ENCODE peak calls at places on chromosomes 12 and 14, in four cellular contexts. One of them, this sample, is unnamed.
A peak's percentile ranks its signal among the peaks of the same experiment; 100 is the strongest.

GRCh38 chr14:32481707-32482106 is 152.6 kb downstream of the AKAP6 start:
- DNase-seq in SK-N-SH: no peak
- DNase-seq in WTC11: no peak
- DNase-seq in HepG2: no peak
- DNase-seq in this sample: no peak

GRCh38 chr14:104353221-104353920 is 215.0 kb downstream of the KIF26A start:
- DNase-seq in SK-N-SH: no peak
- DNase-seq in WTC11: no peak
- DNase-seq in HepG2: no peak
- DNase-seq in this sample: no peak

GRCh38 chr12:49624919-49625577 is 1.7 kb downstream of the PRPF40B start:
- DNase-seq in SK-N-SH: no peak
- DNase-seq in WTC11: no peak
- DNase-seq in HepG2: no peak
- DNase-seq in this sample: peak; percentile 10

GRCh38 chr12:46110220-46110700 is 119.9 kb upstream of the SCAF11 start:
- DNase-seq in SK-N-SH: no peak
- DNase-seq in WTC11: no peak
- DNase-seq in HepG2: no peak
- DNase-seq in this sample: no peak

GRCh38 chr12:111775205-111776193 is 8.8 kb downstream of the ALDH2 start:
- DNase-seq in SK-N-SH: peak; percentile 66
- DNase-seq in WTC11: no peak
- DNase-seq in HepG2: peak; percentile 80
- DNase-seq in this sample: peak; percentile 77

GRCh38 chr14:77225254-77225653 is 43.7 kb downstream of the TMEM63C start:
- DNase-seq in SK-N-SH: no peak
- DNase-seq in WTC11: no peak
- DNase-seq in HepG2: no peak
- DNase-seq in this sample: no peak

GRCh38 chr12:41407240-41407799 is 219.2 kb downstream of the PDZRN4 start:
- DNase-seq in SK-N-SH: no peak
- DNase-seq in WTC11: no peak
- DNase-seq in HepG2: no peak
- DNase-seq in this sample: no peak

GRCh38 chr12:121505513-121505912 is 75.3 kb downstream of the KDM2B start:
- DNase-seq in SK-N-SH: no peak
- DNase-seq in WTC11: no peak
- DNase-seq in HepG2: no peak
- DNase-seq in this sample: no peak

GRCh38 chr12:126727218-126727601 is 1539.8 kb upstream of the TMEM132C start:
- DNase-seq in SK-N-SH: no peak
- DNase-seq in WTC11: no peak
- DNase-seq in HepG2: no peak
- DNase-seq in this sample: no peak

GRCh38 chr12:8088574-8088973 is 6.5 kb downstream of the NECAP1 start:
- DNase-seq in SK-N-SH: no peak
- DNase-seq in WTC11: no peak
- DNase-seq in HepG2: no peak
- DNase-seq in this sample: no peak

GRCh38 chr12:49200882-49201594 is 12.2 kb upstream of the TUBA1A start:
- DNase-seq in SK-N-SH: peak; percentile 34
- DNase-seq in WTC11: no peak
- DNase-seq in HepG2: no peak
- DNase-seq in this sample: peak; percentile 70

GRCh38 chr14:34569750-34570149 is 30.2 kb upstream of the EAPP start:
- DNase-seq in SK-N-SH: no peak
- DNase-seq in WTC11: no peak
- DNase-seq in HepG2: no peak
- DNase-seq in this sample: no peak

GRCh38 chr12:122979001-122979907 is 1.2 kb upstream of the ARL6IP4 start:
- DNase-seq in SK-N-SH: peak; percentile 48
- DNase-seq in WTC11: no peak
- DNase-seq in HepG2: no peak
- DNase-seq in this sample: no peak

GRCh38 chr12:127108360-127109215 is 1158.4 kb upstream of the TMEM132C start:
- DNase-seq in SK-N-SH: peak; percentile 62
- DNase-seq in WTC11: peak; percentile 24
- DNase-seq in HepG2: peak; percentile 15
- DNase-seq in this sample: peak; percentile 80

GRCh38 chr14:88995437-88996198 is 171.2 kb downstream of the TTC8 start:
- DNase-seq in SK-N-SH: no peak
- DNase-seq in WTC11: no peak
- DNase-seq in HepG2: no peak
- DNase-seq in this sample: no peak

GRCh38 chr12:42568952-42569916 is 20.3 kb downstream of the PRICKLE1 start:
- DNase-seq in SK-N-SH: no peak
- DNase-seq in WTC11: no peak
- DNase-seq in HepG2: peak; percentile 30
- DNase-seq in this sample: no peak

GRCh38 chr12:71503579-71504470 is 64.2 kb downstream of the LGR5 start:
- DNase-seq in SK-N-SH: no peak
- DNase-seq in WTC11: no peak
- DNase-seq in HepG2: no peak
- DNase-seq in this sample: no peak

GRCh38 chr12:30931222-30931621 is 4.7 kb downstream of the TSPAN11 start:
- DNase-seq in SK-N-SH: no peak
- DNase-seq in WTC11: no peak
- DNase-seq in HepG2: no peak
- DNase-seq in this sample: no peak

GRCh38 chr12:45966486-45966885 is 23.9 kb downstream of the SCAF11 start:
- DNase-seq in SK-N-SH: no peak
- DNase-seq in WTC11: no peak
- DNase-seq in HepG2: peak; percentile 11
- DNase-seq in this sample: no peak

DNA sequence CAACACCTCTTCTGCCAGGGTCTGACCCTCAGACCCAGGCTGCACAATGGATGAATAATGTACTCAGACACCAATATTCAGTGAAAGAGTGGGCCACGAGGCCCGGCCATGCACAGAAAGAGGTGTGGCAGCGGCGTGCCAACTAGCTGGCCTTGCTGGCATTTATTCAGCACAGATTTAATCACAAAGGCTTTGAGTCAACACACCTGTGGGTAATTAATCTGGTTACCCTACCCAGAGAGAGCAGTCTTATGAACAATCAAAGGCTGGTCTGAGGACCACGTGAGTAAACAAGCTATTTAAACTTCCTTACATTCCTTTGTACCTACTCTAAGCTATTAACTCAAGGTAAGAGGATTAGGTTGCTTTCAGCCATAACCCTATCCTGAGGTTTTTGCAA is 324.8 kb downstream of the C12orf50 start:
- DNase-seq in SK-N-SH: no peak
- DNase-seq in WTC11: no peak
- DNase-seq in HepG2: no peak
- DNase-seq in this sample: no peak
- TF ChIP-seq FOXJ3 in SK-N-SH: no peak
- TF ChIP-seq FOXJ3 in WTC11: no peak
- TF ChIP-seq FOXJ3 in HepG2: no peak
- TF ChIP-seq FOXJ3 in this sample: no peak

GRCh38 chr12:115225845-115226244 is 541.9 kb upstream of the TBX3 start:
- DNase-seq in SK-N-SH: no peak
- DNase-seq in WTC11: no peak
- DNase-seq in HepG2: no peak
- DNase-seq in this sample: no peak
- TF ChIP-seq FOXJ3 in SK-N-SH: no peak
- TF ChIP-seq FOXJ3 in WTC11: no peak
- TF ChIP-seq FOXJ3 in HepG2: no peak
- TF ChIP-seq FOXJ3 in this sample: no peak

GRCh38 chr12:115859231-115859630 is 418.3 kb downstream of the MED13L start:
- DNase-seq in SK-N-SH: no peak
- DNase-seq in WTC11: no peak
- DNase-seq in HepG2: no peak
- DNase-seq in this sample: no peak
- TF ChIP-seq FOXJ3 in SK-N-SH: no peak
- TF ChIP-seq FOXJ3 in WTC11: no peak
- TF ChIP-seq FOXJ3 in HepG2: no peak
- TF ChIP-seq FOXJ3 in this sample: no peak

DNA sequence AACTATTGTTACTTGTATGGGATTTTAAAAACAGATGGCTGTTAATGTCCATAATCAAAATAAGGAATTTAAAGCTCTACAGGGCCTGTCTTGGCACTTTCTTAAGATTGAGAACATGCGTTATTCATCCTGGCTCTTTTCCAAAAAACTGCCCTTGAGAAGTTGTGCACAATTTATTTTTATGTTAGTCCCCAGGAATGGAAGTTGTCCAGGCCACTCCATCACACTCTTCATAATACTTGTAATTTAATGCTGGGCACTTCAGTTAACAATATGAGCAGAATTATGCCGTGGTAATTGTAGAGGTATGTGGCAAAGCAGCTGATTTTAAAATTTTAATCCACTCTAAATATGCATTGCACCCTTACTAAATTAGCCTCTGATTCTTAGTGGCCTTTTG is 51.8 kb upstream of the REP15 start:
- DNase-seq in SK-N-SH: no peak
- DNase-seq in WTC11: no peak
- DNase-seq in HepG2: no peak
- DNase-seq in this sample: no peak
- TF ChIP-seq FOXJ3 in SK-N-SH: no peak
- TF ChIP-seq FOXJ3 in WTC11: no peak
- TF ChIP-seq FOXJ3 in HepG2: no peak
- TF ChIP-seq FOXJ3 in this sample: no peak

GRCh38 chr12:2011641-2012607 is 7.7 kb upstream of the DCP1B start:
- DNase-seq in SK-N-SH: no peak
- DNase-seq in WTC11: peak; percentile 27
- DNase-seq in HepG2: peak; percentile 73
- DNase-seq in this sample: no peak

GRCh38 chr12:2016862-2017723 is 12.8 kb upstream of the DCP1B start:
- DNase-seq in SK-N-SH: no peak
- DNase-seq in WTC11: no peak
- DNase-seq in HepG2: no peak
- DNase-seq in this sample: no peak

GRCh38 chr12:2013111-2013510 is 8.9 kb upstream of the DCP1B start:
- DNase-seq in SK-N-SH: no peak
- DNase-seq in WTC11: no peak
- DNase-seq in HepG2: no peak
- DNase-seq in this sample: no peak

GRCh38 chr12:2009623-2010022 is 5.4 kb upstream of the DCP1B start:
- DNase-seq in SK-N-SH: no peak
- DNase-seq in WTC11: no peak
- DNase-seq in HepG2: peak; percentile 62
- DNase-seq in this sample: no peak

DNA sequence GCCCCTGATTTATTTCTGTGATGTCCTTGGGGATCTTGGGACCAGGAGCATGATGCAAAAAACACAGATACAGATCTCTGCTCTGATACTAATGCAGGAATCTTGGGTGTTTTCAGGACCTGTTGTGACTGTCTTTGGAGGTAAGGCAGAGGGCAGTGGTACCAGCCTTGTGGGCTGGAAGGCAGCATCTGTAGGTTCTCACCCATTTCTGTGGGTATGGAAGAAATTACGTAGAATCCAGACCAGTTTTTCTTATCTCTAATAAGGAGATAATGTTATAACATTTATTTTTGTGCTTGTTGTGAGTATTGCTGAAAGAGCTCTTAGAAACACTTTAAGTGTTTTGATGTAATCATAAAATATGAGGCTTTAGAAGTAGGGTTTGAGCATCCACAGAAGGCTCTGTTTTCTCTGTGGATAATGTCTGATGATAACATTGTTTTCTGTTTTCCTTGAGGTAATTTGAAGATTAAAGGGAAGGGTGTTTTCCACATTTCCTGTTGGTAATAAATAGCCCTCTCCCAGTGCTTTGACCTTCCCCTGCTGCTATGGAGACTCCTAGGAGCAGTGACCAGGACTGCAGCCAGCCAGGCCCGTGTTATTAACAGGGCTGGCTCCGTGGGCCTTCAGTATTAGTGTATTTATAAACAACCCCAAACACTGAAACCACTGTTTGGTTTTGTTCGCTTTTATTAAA is 9.4 kb upstream of the DCP1B start:
- DNase-seq in SK-N-SH: peak; percentile 69
- DNase-seq in WTC11: no peak
- DNase-seq in HepG2: no peak
- DNase-seq in this sample: no peak
- TF ChIP-seq FOXJ3 in SK-N-SH: peak; percentile 35
- TF ChIP-seq FOXJ3 in WTC11: no peak
- TF ChIP-seq FOXJ3 in HepG2: no peak
- TF ChIP-seq FOXJ3 in this sample: no peak

GRCh38 chr12:33222357-33222756 is 217.3 kb downstream of the SYT10 start:
- DNase-seq in SK-N-SH: no peak
- DNase-seq in WTC11: peak; percentile 10
- DNase-seq in HepG2: no peak
- DNase-seq in this sample: no peak
- TF ChIP-seq FOXJ3 in SK-N-SH: no peak
- TF ChIP-seq FOXJ3 in WTC11: no peak
- TF ChIP-seq FOXJ3 in HepG2: no peak
- TF ChIP-seq FOXJ3 in this sample: no peak

GRCh38 chr12:64731683-64732082 is 27.5 kb downstream of the GNS start:
- DNase-seq in SK-N-SH: no peak
- DNase-seq in WTC11: no peak
- DNase-seq in HepG2: no peak
- DNase-seq in this sample: no peak

GRCh38 chr12:64729909-64730584 is 29.2 kb downstream of the GNS start:
- DNase-seq in SK-N-SH: no peak
- DNase-seq in WTC11: no peak
- DNase-seq in HepG2: no peak
- DNase-seq in this sample: no peak

GRCh38 chr12:64733857-64734256 is 25.3 kb downstream of the GNS start:
- DNase-seq in SK-N-SH: no peak
- DNase-seq in WTC11: no peak
- DNase-seq in HepG2: no peak
- DNase-seq in this sample: no peak

GRCh38 chr12:64735447-64735846 is 23.8 kb downstream of the GNS start:
- DNase-seq in SK-N-SH: no peak
- DNase-seq in WTC11: no peak
- DNase-seq in HepG2: no peak
- DNase-seq in this sample: no peak

DNA sequence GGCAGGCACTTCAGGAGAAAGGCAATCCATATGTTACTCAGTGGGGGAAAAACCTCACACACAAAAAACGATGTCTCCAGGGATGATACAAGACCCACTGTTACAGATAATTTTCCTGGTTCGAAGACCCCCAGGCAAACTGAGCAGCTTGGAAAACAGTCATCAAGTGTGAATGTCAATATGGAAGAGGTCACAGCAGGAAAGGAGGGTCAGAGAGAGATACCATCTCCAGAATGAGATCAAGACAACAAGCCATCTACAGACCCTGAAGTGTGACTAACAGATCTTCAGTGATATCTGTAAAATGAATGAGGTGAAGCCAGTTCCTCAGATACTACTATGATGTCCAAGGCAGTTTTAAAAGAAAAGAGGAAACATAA is 28.6 kb downstream of the GNS start:
- DNase-seq in SK-N-SH: peak; percentile 49
- DNase-seq in WTC11: no peak
- DNase-seq in HepG2: no peak
- DNase-seq in this sample: no peak
- TF ChIP-seq FOXJ3 in SK-N-SH: no peak
- TF ChIP-seq FOXJ3 in WTC11: no peak
- TF ChIP-seq FOXJ3 in HepG2: no peak
- TF ChIP-seq FOXJ3 in this sample: no peak